ENCODE peak calls at places on chromosomes 13 and 19, in ten cellular contexts. Y is CD8-positive, alpha-beta T cell; F is suprapubic skin; E is body of pancreas; R is GM23248; S is transverse colon; B is tibial artery; D is breast epithelium; I is CD8-positive, alpha-beta memory T cell; C is RWPE2. J is an unnamed sample. For H3K36me3 and H3K4me1, the result is how much of the 10 kb centered on the place peaks cover.

GRCh38 chr13:27658569-27658968 is 36.9 kb downstream of the POLR1D start:
- DNase-seq in E (no peak), D (no peak), C (no peak), Y (no peak), B (no peak), I (no peak), R (peak), S (no peak), F (no peak), J (no peak)

GRCh38 chr13:94620286-94620896 is 18.7 kb downstream of the GPR180 start:
- DNase-seq in S (no peak), D (no peak), I (peak), C (no peak), E (no peak), B (no peak), Y (no peak), R (peak), F (no peak), J (no peak)

GRCh38 chr13:39565036-39565949 is 37.7 kb downstream of the LHFPL6 start:
- DNase-seq in D (no peak), R (peak), F (no peak), B (no peak), I (no peak), C (peak), S (no peak), Y (no peak), E (no peak), J (no peak)

GRCh38 chr13:29519921-29520320 is 75.6 kb downstream of the SLC7A1 start:
- DNase-seq in S (no peak), I (no peak), R (no peak), D (no peak), B (no peak), Y (no peak), F (peak), E (no peak), C (no peak), J (no peak)

GRCh38 chr13:114249062-114249461 is 14.4 kb downstream of the CDC16 start:
- DNase-seq in D (no peak), I (no peak), B (no peak), R (no peak), C (no peak), E (no peak), S (no peak), F (no peak), Y (no peak), J (no peak)

GRCh38 chr13:48492123-48493075 is 40.5 kb downstream of the RCBTB2 start:
- DNase-seq in E (peak), D (peak), Y (peak), F (peak), R (peak), I (peak), B (peak), S (peak), C (no peak), J (peak)

GRCh38 chr13:80571346-80572307 is 230.7 kb upstream of the SPRY2 start:
- DNase-seq in S (no peak), D (no peak), B (no peak), C (no peak), E (no peak), I (no peak), F (no peak), R (no peak), Y (no peak), J (no peak)

GRCh38 chr13:21663197-21663596 is 7.7 kb upstream of the FGF9 start:
- DNase-seq in C (no peak), R (no peak), E (no peak), F (no peak), Y (no peak), S (peak), I (no peak), B (no peak), D (no peak), J (no peak)

GRCh38 chr13:102089177-102089576 is 312.7 kb downstream of the FGF14 start:
- DNase-seq in S (no peak), R (peak), F (no peak), D (no peak), B (no peak), I (no peak), E (no peak), Y (no peak), C (no peak), J (no peak)

GRCh38 chr13:98284677-98285076 is 107.6 kb upstream of the RNF113B start:
- DNase-seq in E (peak), I (no peak), Y (no peak), C (no peak), D (no peak), R (no peak), F (no peak), B (no peak), S (no peak), J (no peak)

GRCh38 chr19:56896041-56896440 is 55.5 kb upstream of the PEG3 start:
- DNase-seq in C (no peak), D (no peak), F (no peak), B (no peak), R (no peak), I (no peak), S (no peak), E (no peak), Y (no peak), J (no peak)

GRCh38 chr13:47188802-47189201 is 291.9 kb upstream of the HTR2A start:
- DNase-seq in D (no peak), E (no peak), I (no peak), S (no peak), C (no peak), B (no peak), Y (no peak), F (no peak), R (peak), J (no peak)

GRCh38 chr13:104006625-104007061 is 940.4 kb upstream of the SLC10A2 start:
- DNase-seq in R (no peak), S (no peak), B (no peak), F (no peak), Y (no peak), D (no peak), E (no peak), I (no peak), C (no peak), J (no peak)

GRCh38 chr19:29625316-29625715 is 19.2 kb downstream of the POP4 start:
- DNase-seq in I (no peak), C (no peak), E (peak), B (no peak), S (no peak), D (no peak), R (no peak), Y (no peak), F (no peak), J (no peak)

GRCh38 chr13:23160241-23161175 is 20.3 kb upstream of the SGCG start:
- DNase-seq in C (no peak), Y (no peak), F (no peak), D (no peak), E (no peak), R (peak), I (no peak), S (no peak), B (no peak), J (no peak)

GRCh38 chr13:110133425-110134235 is 173.3 kb downstream of the COL4A1 start:
- DNase-seq in B (no peak), R (no peak), F (no peak), C (no peak), D (no peak), I (no peak), S (no peak), E (no peak), Y (no peak), J (peak)

GRCh38 chr13:47463726-47464125 is 537.3 kb downstream of the SUCLA2 start:
- DNase-seq in I (no peak), C (no peak), E (no peak), Y (no peak), F (no peak), D (no peak), S (no peak), B (no peak), R (peak), J (no peak)

GRCh38 chr13:30561506-30561905 is 56.2 kb upstream of the USPL1 start:
- DNase-seq in F (no peak), E (no peak), I (no peak), R (peak), B (no peak), C (no peak), D (no peak), S (no peak), Y (no peak), J (no peak)

GRCh38 chr13:59545007-59545406 is 618.7 kb downstream of the DIAPH3 start:
- DNase-seq in Y (no peak), D (no peak), E (no peak), C (no peak), S (no peak), F (no peak), I (no peak), R (no peak), B (no peak), J (no peak)

GRCh38 chr19:12721656-12722565 is 1.8 kb downstream of the TNPO2 start:
- DNase-seq in C (no peak), S (peak), I (peak), Y (no peak), F (peak), R (peak), B (peak), D (peak), E (peak), J (peak)

GRCh38 chr13:102452831-102453230 is 51.0 kb upstream of the FGF14 start:
- DNase-seq in R (peak), F (no peak), S (no peak), Y (no peak), E (no peak), I (no peak), B (no peak), C (no peak), D (no peak), J (no peak)

GRCh38 chr19:55486043-55486970 is 1.3 kb downstream of the NAT14 start:
- DNase-seq in F (peak), E (no peak), I (no peak), B (no peak), S (no peak), Y (no peak), C (no peak), R (peak), D (no peak), J (no peak)

GRCh38 chr19:57850553-57851017 is 926 bp downstream of the ZNF587 start:
- DNase-seq in Y (no peak), C (no peak), F (no peak), E (peak), S (peak), R (peak), D (no peak), I (no peak), B (no peak), J (peak)

GRCh38 chr19:38718747-38719543 is 25.3 kb downstream of the CAPN12 start:
- DNase-seq in E (peak), D (no peak), S (no peak), C (no peak), Y (no peak), F (no peak), I (no peak), R (peak), B (peak), J (no peak)

DNA sequence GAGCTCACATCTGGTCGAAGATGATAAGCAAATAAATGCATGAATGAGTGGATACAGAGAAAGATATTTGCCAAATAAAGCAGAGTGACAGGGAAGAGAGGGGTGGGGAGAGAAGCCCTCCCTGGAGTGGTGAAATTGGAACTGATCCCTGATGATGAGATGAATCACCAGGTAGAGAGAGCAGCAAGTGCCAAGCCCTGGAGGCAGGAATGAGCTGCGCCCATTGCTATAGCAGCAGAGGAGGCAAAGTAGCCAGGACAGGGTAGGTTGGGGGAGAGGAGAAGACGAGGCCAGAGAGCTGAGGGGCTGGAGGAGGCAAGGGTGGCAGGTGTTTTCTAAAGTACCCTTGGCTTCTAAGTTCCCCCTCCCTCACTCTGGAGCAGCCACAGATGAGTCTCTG is 13.7 kb downstream of the FXYD5 start:
- DNase-seq in I (no peak), R (peak), Y (no peak), D (peak), F (no peak), E (no peak), B (no peak), S (no peak), C (peak), J (no peak)
- H3K36me3 ChIP-seq in I (under half), R (under half), Y (under half), D (under half), F (half or more), E (under half), B (under half), S (under half), C (under half), J (under half)

GRCh38 chr19:2328401-2329161 is at the start of the genes LSM7 and SPPL2B:
- DNase-seq in R (peak), E (peak), I (peak), Y (peak), C (no peak), F (peak), S (peak), D (peak), B (peak), J (peak)
- H3K4me1 ChIP-seq in R (under half), E (half or more), I (under half), Y (half or more), C (under half), F (half or more), S (under half), D (under half), B (under half), J (under half)

GRCh38 chr19:33670398-33670797 is 48.6 kb downstream of the CHST8 start:
- DNase-seq in E (no peak), R (no peak), I (no peak), C (no peak), Y (no peak), S (no peak), B (peak), D (no peak), F (peak), J (no peak)
- H3K27ac ChIP-seq in E (no peak), R (no peak), I (no peak), C (no peak), Y (no peak), S (no peak), B (no peak), D (no peak), F (no peak), J (no peak)

GRCh38 chr19:32933571-32933970 is 38.2 kb downstream of the CEP89 start:
- DNase-seq in Y (no peak), S (no peak), C (no peak), E (no peak), D (no peak), R (no peak), I (no peak), B (no peak), F (no peak), J (peak)
- H3K36me3 ChIP-seq in Y (under half), S (under half), C (under half), E (under half), D (under half), R (under half), I (under half), B (half or more), F (half or more), J (under half)

GRCh38 chr19:45419895-45420294 is 3.8 kb downstream of the ERCC1 start:
- DNase-seq in Y (no peak), R (no peak), D (no peak), C (no peak), I (no peak), E (no peak), F (no peak), S (no peak), B (no peak), J (no peak)

GRCh38 chr19:45418812-45419211 is 4.9 kb downstream of the ERCC1 start:
- DNase-seq in F (no peak), Y (no peak), R (no peak), C (no peak), D (no peak), I (no peak), S (no peak), B (no peak), E (no peak), J (no peak)

GRCh38 chr19:45419396-45419795 is 4.3 kb downstream of the ERCC1 start:
- DNase-seq in F (no peak), C (no peak), Y (no peak), D (no peak), R (no peak), S (peak), E (peak), I (no peak), B (peak), J (no peak)

GRCh38 chr19:45420871-45421270 is 2.8 kb downstream of the ERCC1 start:
- DNase-seq in I (no peak), R (no peak), F (no peak), S (no peak), D (no peak), C (no peak), E (no peak), Y (no peak), B (no peak), J (no peak)

GRCh38 chr19:45420356-45420755 is 3.4 kb downstream of the ERCC1 start:
- DNase-seq in B (no peak), F (no peak), D (no peak), E (no peak), I (no peak), R (no peak), Y (no peak), C (no peak), S (no peak), J (no peak)
- H3K4me1 ChIP-seq in B (under half), F (half or more), D (under half), E (under half), I (under half), R (under half), Y (under half), C (under half), S (under half), J (under half)

DNA sequence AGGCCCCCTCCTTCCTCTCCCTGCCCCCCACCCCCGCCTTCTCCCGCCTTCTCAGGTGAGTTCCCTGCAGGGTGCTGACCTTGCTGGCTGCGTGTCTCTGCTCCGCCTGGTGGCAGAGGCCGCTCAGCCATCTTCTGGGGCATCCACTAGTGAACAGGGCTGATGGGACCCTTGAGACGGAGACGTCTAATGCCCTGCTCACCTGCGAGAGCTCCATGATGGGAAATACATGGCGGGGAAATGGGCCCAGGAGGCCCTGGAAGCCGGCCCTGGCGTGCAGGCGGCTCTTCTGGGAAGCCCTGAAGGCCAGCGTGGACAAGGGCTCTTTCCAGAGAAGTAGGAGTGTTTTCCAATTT is 15.2 kb upstream of the F7 start:
- DNase-seq in F (no peak), S (no peak), E (no peak), D (no peak), C (peak), Y (no peak), I (no peak), R (no peak), B (no peak), J (no peak)
- H3K27ac ChIP-seq in F (no peak), S (no peak), E (no peak), D (no peak), C (no peak), Y (no peak), I (no peak), R (no peak), B (no peak), J (no peak)

GRCh38 chr19:1389033-1389940 is 5.6 kb downstream of the NDUFS7 start:
- DNase-seq in S (no peak), F (no peak), D (no peak), R (no peak), C (no peak), B (no peak), I (no peak), Y (no peak), E (no peak), J (no peak)
- H3K36me3 ChIP-seq in S (under half), F (half or more), D (under half), R (under half), C (under half), B (half or more), I (under half), Y (under half), E (under half), J (under half)